ENCODE peak calls at places on chromosomes 16 and 17, in eight cellular contexts. Z, X, U, W, T, S, F and G are unnamed samples.

GRCh38 chr16:50103764-50104163 is 38.0 kb downstream of the HEATR3 start:
- DNase-seq in F (no peak), U (no peak), T (no peak), S (no peak), Z (no peak), X (no peak), W (no peak), G (no peak)

GRCh38 chr16:82761236-82761635 is 134.5 kb downstream of the CDH13 start:
- DNase-seq in W (no peak), Z (peak; percentile 84), X (no peak), F (no peak), U (no peak), S (no peak), T (peak; percentile 75), G (no peak)

GRCh38 chr17:3738562-3739295 is 15.0 kb downstream of the HASPIN start:
- DNase-seq in W (no peak), S (peak; percentile 49), U (peak; percentile 38), X (peak; percentile 41), T (no peak), F (no peak), Z (no peak), G (no peak)

GRCh38 chr16:53898993-53899392 is 195.0 kb downstream of the FTO start:
- DNase-seq in Z (no peak), W (no peak), F (no peak), S (no peak), U (no peak), T (no peak), X (no peak), G (no peak)

GRCh38 chr17:4167786-4168185 is 24.8 kb downstream of the CYB5D2 start:
- DNase-seq in T (no peak), U (no peak), X (no peak), Z (no peak), S (no peak), W (no peak), F (no peak), G (no peak)

GRCh38 chr16:84699712-84700517 is at the start of gene USP10:
- DNase-seq in Z (peak; percentile 45), S (peak; percentile 84), F (peak; percentile 97), U (peak; percentile 90), T (peak; percentile 88), X (peak; percentile 77), W (peak; percentile 37), G (peak; percentile 98)

GRCh38 chr17:68349157-68349556 is 57.9 kb downstream of the ARSG start:
- DNase-seq in U (no peak), F (no peak), X (no peak), T (no peak), S (peak; percentile 62), W (no peak), Z (no peak), G (peak; percentile 49)

GRCh38 chr16:84823484-84823883 is 3.7 kb downstream of the CRISPLD2 start:
- DNase-seq in F (no peak), U (no peak), W (no peak), Z (no peak), S (no peak), X (no peak), T (no peak), G (no peak)

GRCh38 chr17:75587718-75588545 is at the start of gene MYO15B:
- DNase-seq in F (no peak), T (peak; percentile 57), U (peak; percentile 39), W (no peak), Z (no peak), S (peak; percentile 39), X (peak; percentile 53), G (peak; percentile 68)

GRCh38 chr16:56425439-56425832 is at the start of gene AMFR:
- DNase-seq in F (peak; percentile 71), W (peak; percentile 54), S (peak; percentile 73), T (peak; percentile 88), U (peak; percentile 80), Z (no peak), X (peak; percentile 50), G (peak; percentile 94)

GRCh38 chr17:2049333-2050245 is 5.3 kb upstream of the HIC1 start:
- DNase-seq in U (peak; percentile 86), F (peak; percentile 58), T (peak; percentile 90), Z (peak; percentile 83), W (no peak), S (peak; percentile 91), X (peak; percentile 87), G (peak; percentile 95)

GRCh38 chr17:82655523-82655922 is 7.3 kb upstream of the WDR45B start:
- DNase-seq in W (no peak), T (no peak), X (no peak), Z (no peak), S (no peak), U (no peak), F (no peak), G (no peak)